ENCODE peak calls at places on chromosomes 7 and 10, in nine cellular contexts. Q is memory B cell, O is NCI-H345, B is thyroid gland, L is H7, F is left ventricle myocardium inferior, Z is PC-3, D is EH, M is HTR-8/SVneo. H is an unnamed sample.

GRCh38 chr7:13981070-13981469 is 8.4 kb downstream of the ETV1 start:
- DNase-seq in B (peak; percentile 52), L (peak; percentile 19), M (peak; percentile 66), Z (peak; percentile 91), O (no peak), Q (no peak), F (no peak), D (peak; percentile 94), H (no peak)

GRCh38 chr7:55018361-55019328 is at the start of gene EGFR:
- DNase-seq in Z (peak; percentile 76), O (peak; percentile 43), M (peak; percentile 74), F (peak; percentile 85), Q (no peak), B (peak; percentile 93), L (peak; percentile 89), D (peak; percentile 90), H (peak; percentile 60)

GRCh38 chr7:77838929-77839491 is 40.4 kb downstream of the PHTF2 start:
- DNase-seq in D (no peak), Z (no peak), B (no peak), F (no peak), O (peak; percentile 19), Q (no peak), L (peak; percentile 29), M (no peak), H (no peak)

GRCh38 chr10:33820531-33820930 is 486.1 kb upstream of the NRP1 start:
- DNase-seq in O (no peak), Z (no peak), L (no peak), D (no peak), F (no peak), B (no peak), Q (no peak), M (no peak), H (no peak)

GRCh38 chr7:107201795-107202450 is 33.1 kb downstream of the HBP1 start:
- DNase-seq in L (peak; percentile 59), B (peak; percentile 35), O (peak; percentile 51), F (peak; percentile 60), Q (peak; percentile 26), M (peak; percentile 23), D (peak; percentile 46), Z (peak; percentile 80), H (peak; percentile 63)

GRCh38 chr7:100486753-100487446 is 3.2 kb downstream of the NYAP1 start:
- DNase-seq in F (no peak), Q (no peak), L (peak; percentile 82), B (no peak), D (peak; percentile 51), M (no peak), O (no peak), Z (peak; percentile 16), H (no peak)

GRCh38 chr7:12895296-12895695 is 207.9 kb downstream of the ARL4A start:
- DNase-seq in F (no peak), Z (no peak), Q (no peak), L (no peak), O (no peak), D (peak; percentile 59), M (no peak), B (no peak), H (no peak)

GRCh38 chr7:111180273-111180814 is 89.4 kb downstream of the LRRN3 start:
- DNase-seq in M (no peak), F (no peak), B (no peak), D (no peak), Q (no peak), L (no peak), Z (no peak), O (no peak), H (no peak)

GRCh38 chr7:47351233-47352154 is 230.4 kb downstream of the TNS3 start:
- DNase-seq in O (no peak), Q (no peak), D (no peak), F (no peak), B (no peak), L (peak; percentile 71), Z (no peak), M (no peak), H (no peak)

GRCh38 chr7:97818066-97818663 is 54.0 kb downstream of the ASNS start:
- DNase-seq in B (no peak), Z (no peak), D (no peak), Q (no peak), L (no peak), F (no peak), M (no peak), O (peak; percentile 38), H (no peak)

GRCh38 chr7:99693100-99693426 is 13.3 kb upstream of the CYP3A5 start:
- DNase-seq in Z (no peak), L (no peak), D (no peak), F (no peak), B (no peak), O (no peak), Q (no peak), M (no peak), H (no peak)

GRCh38 chr10:22325272-22325947 is 4.5 kb downstream of the BMI1 start:
- DNase-seq in M (no peak), F (peak; percentile 80), L (peak; percentile 95), O (peak; percentile 73), B (peak; percentile 67), Z (peak; percentile 71), D (peak; percentile 75), Q (peak; percentile 68), H (no peak)

GRCh38 chr7:39744620-39745019 is 121.2 kb downstream of the RALA start:
- DNase-seq in O (no peak), D (no peak), F (no peak), L (no peak), B (no peak), Z (no peak), M (no peak), Q (no peak), H (no peak)

GRCh38 chr10:50396491-50397311 is 145.4 kb upstream of the ASAH2 start:
- DNase-seq in D (peak; percentile 79), B (no peak), Z (peak; percentile 73), L (no peak), M (no peak), Q (no peak), F (no peak), O (no peak), H (no peak)

GRCh38 chr7:33108591-33108930 is 643 bp downstream of the RP9 start:
- DNase-seq in M (no peak), O (peak; percentile 52), L (peak; percentile 27), B (no peak), F (no peak), Z (no peak), D (no peak), Q (peak; percentile 18), H (peak; percentile 15)

GRCh38 chr7:150435390-150436073 is 14.9 kb upstream of the GIMAP8 start:
- DNase-seq in Z (no peak), L (no peak), M (no peak), B (no peak), Q (peak; percentile 84), D (no peak), F (no peak), O (no peak), H (no peak)

GRCh38 chr10:132715791-132716680 is 69.9 kb downstream of the NKX6-2 start:
- DNase-seq in D (no peak), B (no peak), Q (no peak), M (no peak), O (no peak), F (peak; percentile 5), L (no peak), Z (no peak), H (no peak)